ENCODE peak calls at places on chromosome 18, in four cellular contexts. One of them, this sample, is unnamed. For H3K79me2 and H3K36me3, the result is how much of the 10 kb centered on the place peaks cover.

GRCh38 chr18:5451130-5451529 is 92.7 kb downstream of the EPB41L3 start:
- DNase-seq in OCI-LY7: no peak
- DNase-seq in H1: no peak
- DNase-seq in endothelial cell of umbilical vein: no peak
- DNase-seq in this sample: no peak

GRCh38 chr18:14914126-14914525 is 166.2 kb downstream of the ANKRD30B start:
- DNase-seq in OCI-LY7: no peak
- DNase-seq in H1: no peak
- DNase-seq in endothelial cell of umbilical vein: no peak
- DNase-seq in this sample: no peak

GRCh38 chr18:63097198-63097597 is 222.4 kb downstream of the BCL2 start:
- DNase-seq in OCI-LY7: no peak
- DNase-seq in H1: no peak
- DNase-seq in endothelial cell of umbilical vein: no peak
- DNase-seq in this sample: no peak

GRCh38 chr18:53551868-53552426 is 672.5 kb downstream of the MBD2 start:
- DNase-seq in OCI-LY7: no peak
- DNase-seq in H1: no peak
- DNase-seq in endothelial cell of umbilical vein: no peak
- DNase-seq in this sample: no peak

GRCh38 chr18:50099725-50100414 is 95.1 kb downstream of the MYO5B start:
- DNase-seq in OCI-LY7: no peak
- DNase-seq in H1: no peak
- DNase-seq in endothelial cell of umbilical vein: no peak
- DNase-seq in this sample: no peak

GRCh38 chr18:2402084-2402483 is 169.2 kb downstream of the METTL4 start:
- DNase-seq in OCI-LY7: no peak
- DNase-seq in H1: no peak
- DNase-seq in endothelial cell of umbilical vein: no peak
- DNase-seq in this sample: no peak

GRCh38 chr18:30016179-30016578 is 1026.4 kb downstream of the DSC3 start:
- DNase-seq in OCI-LY7: no peak
- DNase-seq in H1: no peak
- DNase-seq in endothelial cell of umbilical vein: no peak
- DNase-seq in this sample: no peak

GRCh38 chr18:37669991-37670534 is 104.5 kb upstream of the CELF4 start:
- DNase-seq in OCI-LY7: no peak
- DNase-seq in H1: no peak
- DNase-seq in endothelial cell of umbilical vein: no peak
- DNase-seq in this sample: no peak

GRCh38 chr18:50647237-50647636 is 87.3 kb downstream of the MAPK4 start:
- DNase-seq in OCI-LY7: no peak
- DNase-seq in H1: no peak
- DNase-seq in endothelial cell of umbilical vein: no peak
- DNase-seq in this sample: no peak

DNA sequence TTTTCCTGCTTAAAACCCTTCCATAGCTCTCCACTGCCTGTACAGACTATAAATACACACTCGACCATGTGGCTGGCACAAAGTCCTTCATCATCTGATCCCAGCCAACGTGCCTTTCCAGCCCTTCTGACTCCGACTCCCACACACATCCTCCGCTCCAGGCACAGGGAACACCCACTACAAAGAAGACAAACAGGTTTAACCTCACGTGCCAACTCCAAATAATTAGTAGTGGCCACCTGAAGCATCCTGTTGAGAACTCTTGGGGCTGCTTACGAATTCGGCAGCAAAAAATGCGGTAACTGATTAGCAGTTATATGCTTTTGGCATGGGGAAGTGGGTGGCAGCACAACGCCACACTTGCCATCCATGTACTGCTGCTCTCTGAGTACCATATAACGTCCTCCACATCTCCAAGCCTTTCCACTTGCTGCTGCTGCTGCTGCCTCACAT is 12.1 kb downstream of the SPIRE1 start:
- DNase-seq in OCI-LY7: no peak
- DNase-seq in H1: no peak
- DNase-seq in endothelial cell of umbilical vein: peak
- DNase-seq in this sample: no peak
- H3K79me2 ChIP-seq in OCI-LY7: under half
- H3K79me2 ChIP-seq in H1: under half
- H3K79me2 ChIP-seq in endothelial cell of umbilical vein: half or more
- H3K79me2 ChIP-seq in this sample: under half

DNA sequence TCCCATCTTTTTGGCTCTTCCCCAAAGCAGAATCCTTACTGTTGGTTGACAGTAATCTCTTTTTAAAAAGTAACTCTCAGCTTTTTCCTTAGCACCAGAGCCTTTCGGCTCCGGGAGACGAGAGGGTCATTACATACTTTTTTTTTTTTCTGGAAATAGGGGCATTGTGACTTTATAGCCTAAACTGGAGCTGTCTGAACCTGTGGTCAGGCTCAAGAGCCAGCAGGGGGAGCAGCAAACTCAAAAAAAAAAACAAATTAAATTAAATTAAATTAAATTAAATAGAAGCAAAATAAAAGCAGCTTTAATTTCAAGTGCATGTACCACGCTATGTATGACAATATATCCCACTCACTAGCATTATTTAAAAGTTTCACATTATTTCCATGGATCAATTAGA is 156.6 kb downstream of the DTNA start:
- DNase-seq in OCI-LY7: no peak
- DNase-seq in H1: no peak
- DNase-seq in endothelial cell of umbilical vein: peak
- DNase-seq in this sample: no peak
- H3K36me3 ChIP-seq in OCI-LY7: under half
- H3K36me3 ChIP-seq in H1: under half
- H3K36me3 ChIP-seq in endothelial cell of umbilical vein: under half
- H3K36me3 ChIP-seq in this sample: under half

GRCh38 chr18:75433098-75433497 is 5.6 kb upstream of the SMIM21 start:
- DNase-seq in OCI-LY7: no peak
- DNase-seq in H1: no peak
- DNase-seq in endothelial cell of umbilical vein: no peak
- DNase-seq in this sample: no peak
- H3K27ac ChIP-seq in OCI-LY7: no peak
- H3K27ac ChIP-seq in H1: no peak
- H3K27ac ChIP-seq in endothelial cell of umbilical vein: no peak
- H3K27ac ChIP-seq in this sample: no peak

GRCh38 chr18:47926101-47926850 is 4.2 kb downstream of the SMAD2 start:
- DNase-seq in OCI-LY7: no peak
- DNase-seq in H1: no peak
- DNase-seq in endothelial cell of umbilical vein: no peak
- DNase-seq in this sample: no peak
- H3K79me2 ChIP-seq in OCI-LY7: half or more
- H3K79me2 ChIP-seq in H1: half or more
- H3K79me2 ChIP-seq in endothelial cell of umbilical vein: half or more
- H3K79me2 ChIP-seq in this sample: half or more

DNA sequence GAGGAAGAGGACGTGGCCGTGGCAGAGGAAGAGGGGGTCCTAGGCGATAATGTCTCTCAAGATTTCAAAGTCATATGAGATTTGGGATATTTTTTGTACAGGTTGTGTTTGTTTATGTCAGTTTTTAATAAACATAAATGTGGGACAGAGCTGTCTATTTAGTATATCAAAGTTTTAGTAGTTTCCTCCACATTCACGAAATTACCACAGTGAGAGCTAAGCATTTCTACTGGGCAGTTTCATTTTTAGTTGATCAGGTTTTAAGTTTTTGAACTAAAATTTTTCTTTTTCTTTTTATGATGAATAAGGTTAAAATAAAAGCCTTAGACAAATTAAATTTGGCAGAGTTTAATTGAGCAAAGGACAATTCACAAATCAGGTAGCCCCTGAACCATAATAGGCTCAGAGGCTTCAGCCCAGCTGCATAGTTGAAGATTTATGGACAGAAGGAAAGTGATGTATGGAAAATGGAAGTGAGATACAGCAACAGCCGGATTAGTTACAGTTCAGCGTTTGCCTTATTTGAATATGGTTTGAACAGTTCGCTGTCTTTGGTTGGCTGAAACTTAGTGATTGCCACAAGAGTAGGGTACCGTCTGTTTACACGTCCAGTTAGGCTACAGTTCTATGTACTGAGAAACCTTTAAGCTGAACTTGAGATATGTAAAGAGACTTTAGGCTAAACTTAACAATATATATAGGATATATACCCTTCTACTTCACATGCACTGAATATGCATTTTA is 17.1 kb downstream of the SNRPD1 start:
- DNase-seq in OCI-LY7: peak
- DNase-seq in H1: no peak
- DNase-seq in endothelial cell of umbilical vein: no peak
- DNase-seq in this sample: no peak
- H3K36me3 ChIP-seq in OCI-LY7: half or more
- H3K36me3 ChIP-seq in H1: under half
- H3K36me3 ChIP-seq in endothelial cell of umbilical vein: under half
- H3K36me3 ChIP-seq in this sample: half or more

DNA sequence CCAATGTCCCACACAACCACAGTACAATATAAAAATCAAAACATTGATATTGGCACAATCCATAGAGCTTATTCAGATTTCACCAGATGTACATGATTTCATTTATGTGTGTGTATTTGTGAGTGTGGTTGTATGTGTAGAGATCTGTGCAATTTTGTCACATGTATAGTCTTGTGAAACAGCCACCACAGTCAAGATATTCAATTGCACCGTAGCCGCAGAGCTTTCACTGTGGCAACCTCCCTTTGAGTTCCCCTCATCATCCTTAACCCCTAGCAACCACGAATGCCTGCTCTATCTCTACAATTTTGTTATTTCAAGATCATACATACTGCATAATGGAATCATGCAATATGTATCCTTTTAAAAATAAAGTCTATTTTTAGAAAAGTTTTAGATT is 391.3 kb downstream of the SETBP1 start:
- DNase-seq in OCI-LY7: no peak
- DNase-seq in H1: no peak
- DNase-seq in endothelial cell of umbilical vein: no peak
- DNase-seq in this sample: no peak
- H3K27ac ChIP-seq in OCI-LY7: no peak
- H3K27ac ChIP-seq in H1: no peak
- H3K27ac ChIP-seq in endothelial cell of umbilical vein: no peak
- H3K27ac ChIP-seq in this sample: no peak

GRCh38 chr18:79520473-79521390 is 125.0 kb downstream of the NFATC1 start:
- DNase-seq in OCI-LY7: peak
- DNase-seq in H1: no peak
- DNase-seq in endothelial cell of umbilical vein: no peak
- DNase-seq in this sample: no peak
- H3K79me2 ChIP-seq in OCI-LY7: under half
- H3K79me2 ChIP-seq in H1: under half
- H3K79me2 ChIP-seq in endothelial cell of umbilical vein: under half
- H3K79me2 ChIP-seq in this sample: under half

DNA sequence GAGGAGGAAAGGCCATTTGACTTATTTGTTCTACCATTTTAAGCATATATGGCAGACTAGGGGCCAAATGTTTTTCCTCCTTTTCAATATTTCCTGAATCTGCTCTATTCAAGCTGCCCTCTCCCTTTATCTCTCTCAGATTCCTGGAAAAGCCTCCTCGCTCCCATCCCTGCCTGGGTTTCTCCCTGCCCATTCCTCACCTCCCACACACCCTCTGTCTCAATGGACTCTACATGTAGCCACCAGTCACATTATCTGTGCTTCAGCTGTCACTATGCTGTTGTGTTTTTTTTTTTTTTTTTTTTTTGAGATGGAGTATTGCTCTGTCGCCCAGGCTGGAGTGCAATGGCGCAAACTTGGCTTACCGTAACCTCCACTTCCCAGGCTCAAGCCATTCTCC is 22.9 kb downstream of the TYMS start:
- DNase-seq in OCI-LY7: no peak
- DNase-seq in H1: no peak
- DNase-seq in endothelial cell of umbilical vein: no peak
- DNase-seq in this sample: no peak
- H3K36me3 ChIP-seq in OCI-LY7: under half
- H3K36me3 ChIP-seq in H1: under half
- H3K36me3 ChIP-seq in endothelial cell of umbilical vein: under half
- H3K36me3 ChIP-seq in this sample: under half

GRCh38 chr18:34915046-34915445 is 126.2 kb upstream of the MAPRE2 start:
- DNase-seq in OCI-LY7: no peak
- DNase-seq in H1: no peak
- DNase-seq in endothelial cell of umbilical vein: no peak
- DNase-seq in this sample: no peak
- H3K27ac ChIP-seq in OCI-LY7: no peak
- H3K27ac ChIP-seq in H1: no peak
- H3K27ac ChIP-seq in endothelial cell of umbilical vein: no peak
- H3K27ac ChIP-seq in this sample: no peak

DNA sequence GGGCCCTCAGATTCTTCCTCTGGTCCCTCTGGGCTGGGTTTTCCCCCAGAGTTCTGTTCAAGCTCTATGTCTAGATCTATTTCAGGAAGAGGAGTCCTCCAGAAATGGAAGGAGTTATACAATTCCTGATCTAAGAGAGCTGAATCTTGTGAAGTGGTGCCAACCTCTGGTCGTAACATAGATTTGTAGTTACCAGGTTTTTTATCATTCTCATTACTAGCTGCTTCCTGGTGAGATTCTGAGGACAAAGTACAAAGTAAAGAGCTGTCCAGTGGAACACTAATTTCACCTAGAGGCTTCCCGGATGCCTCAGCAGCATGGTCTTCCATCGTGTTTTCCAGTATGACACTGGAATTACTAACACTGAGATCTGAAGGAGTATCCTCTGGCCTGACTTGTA is 44.1 kb downstream of the PPP4R1 start:
- DNase-seq in OCI-LY7: no peak
- DNase-seq in H1: no peak
- DNase-seq in endothelial cell of umbilical vein: no peak
- DNase-seq in this sample: no peak
- H3K79me2 ChIP-seq in OCI-LY7: under half
- H3K79me2 ChIP-seq in H1: under half
- H3K79me2 ChIP-seq in endothelial cell of umbilical vein: under half
- H3K79me2 ChIP-seq in this sample: under half